ENCODE peak calls at places on chromosomes 16 and 17, in five cellular contexts. P is NAMALWA, K is AG04450, S is NCI-H524 treated with DMSO at 0.1 percent for 48 hours, Q is IMR-90. L is an unnamed sample.

GRCh38 chr17:82882715-82883446 is 43.1 kb upstream of the ZNF750 start:
- DNase-seq in P (no peak), S (no peak), K (no peak), Q (no peak), L (no peak)

GRCh38 chr17:2386400-2387085 is 14.3 kb downstream of the MNT start:
- DNase-seq in K (no peak), S (no peak), P (no peak), Q (no peak), L (no peak)

GRCh38 chr17:50986989-50987660 is 121.0 kb upstream of the TOB1 start:
- DNase-seq in S (no peak), K (peak), Q (peak), P (no peak), L (no peak)

GRCh38 chr17:81976332-81977210 is 858 bp upstream of the ASPSCR1 start:
- DNase-seq in P (peak), K (no peak), S (no peak), Q (no peak), L (no peak)

GRCh38 chr16:31201511-31202401 is 804 bp downstream of the PYCARD start:
- DNase-seq in Q (no peak), P (peak), K (no peak), S (no peak), L (no peak)

GRCh38 chr17:27473190-27473747 is 17.0 kb downstream of the KSR1 start:
- DNase-seq in P (no peak), S (no peak), Q (no peak), K (no peak), L (no peak)

GRCh38 chr16:67679935-67680897 is 13.6 kb downstream of the C16orf86 start:
- DNase-seq in P (no peak), Q (no peak), K (no peak), S (no peak), L (no peak)

GRCh38 chr16:71226229-71227141 is 4.0 kb downstream of the HYDIN start:
- DNase-seq in P (no peak), K (no peak), S (no peak), Q (no peak), L (no peak)

GRCh38 chr16:14300631-14301149 is 229.6 kb downstream of the MRTFB start:
- DNase-seq in K (no peak), Q (peak), P (peak), S (peak), L (peak)